ENCODE peak calls at places on chromosomes 13 and 19, in eight cellular contexts. A is NCI-H1092; G is hypothalamus; L is stimulated activated effector memory CD8-positive, alpha-beta T cell treated with anti-CD3 and anti-CD28 coated beads, Interleukin-12 subunit alpha, Interleukin-12 subunit beta, amount 100 ng/mL, for 72 hours; F is NCI-H1436 treated with DMSO at 0.1 percent for 48 hours; P is HTR-8/SVneo; W is AG09319; S is RWPE1. Z is an unnamed sample.

GRCh38 chr19:11264452-11265176 is 2.3 kb upstream of the DOCK6 start:
- DNase-seq in W (no peak), L (no peak), A (no peak), F (no peak), P (no peak), S (peak; percentile 68), G (no peak), Z (no peak)

GRCh38 chr13:39942901-39943273 is 287.4 kb downstream of the COG6 start:
- DNase-seq in G (peak; percentile 1), P (peak; percentile 65), W (peak; percentile 8), L (peak; percentile 74), A (peak; percentile 19), F (no peak), S (peak; percentile 79), Z (peak; percentile 36)

GRCh38 chr19:39297931-39298634 is 1.9 kb downstream of the IFNL1 start:
- DNase-seq in W (no peak), A (no peak), S (no peak), L (peak; percentile 90), G (no peak), F (no peak), P (no peak), Z (no peak)

GRCh38 chr13:32443111-32443510 is 15.2 kb upstream of the N4BP2L1 start:
- DNase-seq in F (no peak), L (no peak), G (no peak), S (no peak), A (no peak), W (no peak), P (no peak), Z (no peak)

GRCh38 chr13:100361504-100361903 is 227.1 kb downstream of the GGACT start:
- DNase-seq in F (no peak), A (no peak), W (no peak), P (no peak), S (no peak), L (no peak), G (no peak), Z (no peak)

GRCh38 chr19:53909471-53910169 is 542 bp downstream of the CACNG7 start:
- DNase-seq in W (no peak), S (no peak), G (no peak), A (no peak), P (no peak), F (no peak), L (no peak), Z (no peak)

GRCh38 chr13:75876371-75877050 is 240.4 kb downstream of the LMO7 start:
- DNase-seq in A (peak; percentile 49), G (no peak), W (peak; percentile 43), F (peak; percentile 6), L (peak; percentile 63), S (peak; percentile 62), P (peak; percentile 20), Z (peak; percentile 11)

GRCh38 chr19:45613926-45614725 is 12.1 kb upstream of the GPR4 start:
- DNase-seq in A (no peak), F (no peak), W (peak; percentile 60), S (peak; percentile 98), P (peak; percentile 88), L (peak; percentile 80), G (no peak), Z (peak; percentile 60)

GRCh38 chr13:98326274-98326673 is 149.2 kb upstream of the RNF113B start:
- DNase-seq in G (no peak), P (no peak), A (no peak), F (no peak), W (no peak), L (no peak), S (no peak), Z (no peak)

GRCh38 chr13:113997845-113998751 is 24.2 kb upstream of the C13orf46 start:
- DNase-seq in W (peak; percentile 10), P (no peak), L (no peak), A (peak; percentile 30), G (no peak), F (no peak), S (no peak), Z (no peak)

GRCh38 chr13:39777527-39778061 is 122.1 kb downstream of the COG6 start:
- DNase-seq in A (no peak), W (peak; percentile 54), P (peak; percentile 23), L (peak; percentile 58), S (peak; percentile 59), G (no peak), F (no peak), Z (no peak)